ENCODE peak calls at places on chromosomes 7 and 10, in four cellular contexts. F is transverse colon, O is K562, Y is sigmoid colon. T is an unnamed sample. For H3K27me3, the result is how much of the 10 kb centered on the place peaks cover.

GRCh38 chr7:31382722-31383121 is 42.2 kb upstream of the NEUROD6 start:
- DNase-seq in O (no peak), Y (no peak), F (no peak), T (no peak)

GRCh38 chr7:1754345-1754908 is 84.3 kb downstream of the ELFN1 start:
- DNase-seq in O (no peak), Y (no peak), F (no peak), T (no peak)

GRCh38 chr10:78783753-78784152 is 285.0 kb upstream of the ZMIZ1 start:
- DNase-seq in O (no peak), F (no peak), Y (no peak), T (no peak)

GRCh38 chr7:77266162-77266807 is 66.7 kb upstream of the FGL2 start:
- DNase-seq in F (no peak), Y (no peak), O (no peak), T (no peak)

GRCh38 chr10:69570050-69570816 is 3.0 kb downstream of the NEUROG3 start:
- DNase-seq in F (no peak), Y (no peak), O (no peak), T (no peak)

GRCh38 chr10:73262105-73262730 is 9.8 kb upstream of the MRPS16 start:
- DNase-seq in Y (no peak), O (peak), F (no peak), T (no peak)

GRCh38 chr7:108268200-108268820 is 138.1 kb upstream of the LAMB4 start:
- DNase-seq in F (no peak), O (no peak), Y (no peak), T (no peak)

GRCh38 chr10:132663666-132664365 is 122.1 kb downstream of the NKX6-2 start:
- DNase-seq in Y (no peak), O (no peak), F (no peak), T (no peak)

GRCh38 chr7:22980422-22980821 is 33.5 kb downstream of the HYCC1 start:
- DNase-seq in O (no peak), F (no peak), Y (no peak), T (no peak)

GRCh38 chr10:11180228-11180627 is 162.6 kb downstream of the CELF2 start:
- DNase-seq in Y (no peak), F (peak), O (peak), T (peak)

GRCh38 chr7:24858108-24858977 is 101.1 kb upstream of the GSDME start:
- DNase-seq in Y (no peak), O (no peak), F (no peak), T (no peak)

GRCh38 chr7:36151921-36152755 is 916 bp upstream of the EEPD1 start:
- DNase-seq in F (no peak), O (no peak), Y (no peak), T (no peak)
- TF ChIP-seq POLR2AphosphoS5 in F (peak), O (no peak), Y (peak), T (no peak)

DNA sequence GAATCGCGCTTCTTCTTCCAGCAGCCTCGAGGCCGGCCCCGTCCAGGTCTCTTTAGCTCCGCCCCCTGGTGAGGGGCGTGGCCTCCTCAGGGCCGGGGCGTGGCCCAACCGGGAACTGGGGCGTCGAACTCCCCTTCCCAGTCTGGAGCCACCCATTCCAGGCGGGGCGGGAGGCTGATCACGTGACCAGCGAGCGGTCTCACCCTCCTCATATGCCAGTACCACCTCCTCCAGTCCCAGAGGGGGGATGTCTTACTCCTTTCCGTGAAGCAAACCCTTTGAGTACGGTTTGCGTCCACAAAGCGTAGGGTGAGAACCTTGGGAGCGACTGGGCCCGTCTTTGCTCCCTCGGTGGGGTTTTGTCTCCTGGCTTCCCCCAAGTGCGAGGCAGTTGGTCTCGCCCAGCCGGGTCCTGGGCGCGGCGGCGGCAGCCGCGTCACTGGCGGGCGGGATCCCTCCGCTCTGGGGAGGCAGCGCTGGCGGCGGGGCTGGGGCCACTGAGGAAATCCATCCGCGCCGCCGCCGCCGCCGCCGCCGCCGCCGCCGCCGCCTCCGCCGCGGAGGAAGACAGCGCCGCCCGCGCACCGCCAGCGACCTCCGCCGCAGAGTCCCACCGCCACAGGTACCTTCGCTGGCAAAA is at the start of gene GNB2:
- DNase-seq in Y (peak), F (peak), O (peak), T (peak)
- TF ChIP-seq EP300 in Y (peak), F (peak), O (peak), T (no peak)

GRCh38 chr7:33906697-33907096 is 1.4 kb downstream of the BMPER start:
- DNase-seq in O (no peak), Y (no peak), F (no peak), T (no peak)
- H3K27me3 ChIP-seq in O (under half), Y (under half), F (half or more), T (under half)

DNA sequence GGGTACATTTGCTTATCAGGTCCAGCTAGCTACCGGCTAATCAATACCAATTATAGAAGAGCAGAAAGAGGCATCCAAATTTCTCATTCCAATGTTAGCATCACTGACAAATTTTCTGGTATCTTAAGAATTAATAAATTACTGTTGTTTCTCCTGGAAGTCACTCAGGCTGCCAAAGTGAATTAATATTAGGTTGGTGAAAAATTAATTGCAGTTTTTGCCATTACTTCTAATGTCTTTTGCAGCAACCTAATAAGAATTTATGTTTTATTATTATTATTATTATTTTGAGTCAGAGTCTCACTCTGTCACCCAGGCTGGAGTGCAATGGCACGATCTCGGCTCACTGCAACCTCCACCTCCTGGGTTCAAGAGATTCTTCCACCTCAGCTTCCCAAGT is 979.9 kb downstream of the TYW1 start:
- DNase-seq in O (no peak), F (no peak), Y (no peak), T (no peak)
- TF ChIP-seq POLR2AphosphoS5 in O (no peak), F (no peak), Y (no peak), T (no peak)

DNA sequence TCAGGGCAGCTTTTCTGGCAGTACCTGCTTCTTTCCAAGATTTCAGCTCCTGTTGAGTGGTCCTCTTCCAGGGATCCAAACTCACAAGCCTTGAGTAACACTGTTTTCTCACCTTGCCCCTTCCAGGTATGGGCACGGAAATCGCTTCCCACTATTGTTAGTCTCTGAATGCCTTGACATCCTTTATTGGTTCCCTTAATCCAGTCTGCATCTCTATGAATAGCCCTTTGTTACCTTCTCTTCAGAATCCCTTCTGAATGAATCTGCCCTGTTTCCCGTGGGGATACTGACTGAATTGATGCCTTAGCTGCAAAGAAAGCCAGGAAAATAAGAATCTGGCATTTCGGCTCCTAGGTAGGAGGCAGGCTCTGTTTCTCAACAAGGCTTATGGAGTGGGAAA is 467.7 kb downstream of the PLXNA4 start:
- DNase-seq in F (no peak), Y (no peak), O (no peak), T (no peak)
- TF ChIP-seq EP300 in F (no peak), Y (no peak), O (no peak), T (no peak)

GRCh38 chr7:21514071-21514470 is 28.8 kb upstream of the DNAH11 start:
- DNase-seq in F (no peak), O (no peak), Y (no peak), T (no peak)
- H3K27me3 ChIP-seq in F (under half), O (under half), Y (under half), T (under half)

GRCh38 chr10:57119690-57120089 is 758.6 kb upstream of the ZWINT start:
- DNase-seq in Y (no peak), F (no peak), O (no peak), T (no peak)
- TF ChIP-seq POLR2AphosphoS5 in Y (no peak), F (no peak), O (no peak), T (no peak)

GRCh38 chr10:124418726-124419501 is at the start of gene OAT:
- DNase-seq in F (peak), O (peak), Y (peak), T (peak)
- TF ChIP-seq EP300 in F (no peak), O (no peak), Y (no peak), T (no peak)

GRCh38 chr7:26843696-26844095 is 20.7 kb downstream of the SKAP2 start:
- DNase-seq in Y (no peak), F (no peak), O (peak), T (no peak)
- H3K27me3 ChIP-seq in Y (under half), F (under half), O (under half), T (under half)

GRCh38 chr7:139370301-139370942 is 10.7 kb downstream of the LUC7L2 start:
- DNase-seq in Y (no peak), F (no peak), O (no peak), T (no peak)
- TF ChIP-seq POLR2AphosphoS5 in Y (no peak), F (no peak), O (no peak), T (no peak)

T was measured in stomach.